ENCODE peak calls at places on chromosome 9, in seven cellular contexts. L is left ventricle myocardium superior, B is non-pigmented ciliary epithelial cell, V is iPS DF 6.9, D is cardiac muscle cell, W is HCT116, R is NCI-H1694 treated with DMSO at 0.1 percent for 48 hours. O is an unnamed sample.

GRCh38 chr9:12972608-12973589 is 198.1 kb downstream of the LURAP1L start:
- DNase-seq in V (no peak), B (no peak), D (peak; percentile 74), W (no peak), R (no peak), L (peak; percentile 42), O (no peak)

GRCh38 chr9:72977670-72978069 is 24.8 kb upstream of the ALDH1A1 start:
- DNase-seq in L (no peak), V (no peak), R (no peak), W (no peak), D (no peak), B (no peak), O (no peak)

GRCh38 chr9:132214027-132214622 is 52.3 kb downstream of the NTNG2 start:
- DNase-seq in D (peak; percentile 93), L (peak; percentile 82), B (peak; percentile 68), R (peak; percentile 87), W (peak; percentile 22), V (peak; percentile 45), O (peak; percentile 77)

GRCh38 chr9:131739192-131739961 is 499 bp downstream of the RAPGEF1 start:
- DNase-seq in L (peak; percentile 71), R (no peak), W (no peak), V (no peak), D (peak; percentile 37), B (no peak), O (no peak)

GRCh38 chr9:118483677-118484076 is 779.5 kb downstream of the TLR4 start:
- DNase-seq in V (no peak), L (no peak), W (no peak), R (no peak), B (no peak), D (no peak), O (no peak)

GRCh38 chr9:111975709-111976108 is 79.1 kb downstream of the UGCG start:
- DNase-seq in D (no peak), L (peak; percentile 49), V (peak; percentile 33), R (no peak), W (peak; percentile 32), B (no peak), O (no peak)

GRCh38 chr9:90546200-90546599 is 96.4 kb downstream of the DIRAS2 start:
- DNase-seq in L (no peak), R (peak; percentile 33), D (peak; percentile 42), W (no peak), V (no peak), B (peak; percentile 87), O (peak; percentile 26)

GRCh38 chr9:114953917-114954316 is 23.5 kb upstream of the TNFSF8 start:
- DNase-seq in B (peak; percentile 22), R (no peak), L (no peak), W (no peak), D (peak; percentile 90), V (no peak), O (no peak)

GRCh38 chr9:133491656-133491925 is 12.7 kb upstream of the SLC2A6 start:
- DNase-seq in R (no peak), V (no peak), D (no peak), L (no peak), W (no peak), B (no peak), O (no peak)

GRCh38 chr9:114756920-114757319 is 48.9 kb downstream of the TNFSF15 start:
- DNase-seq in W (no peak), B (no peak), D (no peak), R (no peak), L (no peak), V (no peak), O (no peak)

GRCh38 chr9:134853893-134854292 is 26.7 kb upstream of the FCN2 start:
- DNase-seq in B (no peak), R (no peak), W (no peak), D (no peak), V (no peak), L (no peak), O (no peak)

GRCh38 chr9:127237801-127238200 is 26.8 kb upstream of the GARNL3 start:
- DNase-seq in D (no peak), R (no peak), L (no peak), W (no peak), V (no peak), B (no peak), O (no peak)

GRCh38 chr9:6243746-6244145 is 28.1 kb downstream of the IL33 start:
- DNase-seq in B (no peak), W (no peak), V (no peak), D (no peak), L (no peak), R (no peak), O (no peak)

GRCh38 chr9:93699650-93700049 is 123.3 kb downstream of the PHF2 start:
- DNase-seq in B (no peak), V (no peak), W (no peak), L (no peak), R (no peak), D (no peak), O (no peak)

GRCh38 chr9:136117291-136118060 is 1.2 kb downstream of the TMEM250 start:
- DNase-seq in W (no peak), L (peak; percentile 82), R (no peak), D (peak; percentile 19), B (no peak), V (no peak), O (no peak)

GRCh38 chr9:133377721-133378216 is 1.6 kb downstream of the STKLD1 start:
- DNase-seq in V (no peak), W (no peak), D (peak; percentile 36), L (no peak), R (peak; percentile 64), B (no peak), O (no peak)

GRCh38 chr9:115781361-115781760 is 372.2 kb upstream of the PAPPA start:
- DNase-seq in R (no peak), L (no peak), W (no peak), V (no peak), B (no peak), D (no peak), O (no peak)

GRCh38 chr9:21616082-21616778 is 134.1 kb upstream of the IFNE start:
- DNase-seq in R (no peak), D (peak; percentile 89), L (no peak), V (no peak), W (peak; percentile 93), B (peak; percentile 97), O (no peak)

GRCh38 chr9:2663486-2663885 is 41.9 kb downstream of the VLDLR start:
- DNase-seq in L (peak; percentile 32), R (no peak), V (no peak), B (no peak), W (no peak), D (no peak), O (peak; percentile 28)

GRCh38 chr9:125521462-125522327 is 185.3 kb downstream of the MAPKAP1 start:
- DNase-seq in D (peak; percentile 88), R (no peak), B (peak; percentile 92), L (no peak), W (peak; percentile 76), V (no peak), O (no peak)

GRCh38 chr9:80522465-80522864 is 950.7 kb downstream of the TLE4 start:
- DNase-seq in R (no peak), D (no peak), L (no peak), V (no peak), W (no peak), B (no peak), O (no peak)

GRCh38 chr9:134371731-134372130 is 45.5 kb downstream of the RXRA start:
- DNase-seq in V (no peak), D (peak; percentile 15), L (peak; percentile 85), W (no peak), R (no peak), B (no peak), O (no peak)